ENCODE peak calls at places on chromosome 10, in six cellular contexts. One of them, this sample, is unnamed.

GRCh38 chr10:97224483-97225435 is 39.0 kb upstream of the SLIT1 start:
- DNase-seq in endothelial cell: no peak
- DNase-seq in left cardiac atrium: no peak
- DNase-seq in A549: no peak
- DNase-seq in cardiac muscle cell: peak
- DNase-seq in CD4-positive, alpha-beta T cell: no peak
- DNase-seq in this sample: no peak

GRCh38 chr10:131249957-131250347 is 61.6 kb downstream of the TCERG1L start:
- DNase-seq in CD4-positive, alpha-beta T cell: no peak
- DNase-seq in left cardiac atrium: no peak
- DNase-seq in A549: no peak
- DNase-seq in cardiac muscle cell: no peak
- DNase-seq in endothelial cell: no peak
- DNase-seq in this sample: no peak

GRCh38 chr10:32937824-32938482 is 20.1 kb downstream of the ITGB1 start:
- DNase-seq in left cardiac atrium: no peak
- DNase-seq in CD4-positive, alpha-beta T cell: no peak
- DNase-seq in cardiac muscle cell: peak
- DNase-seq in A549: peak
- DNase-seq in endothelial cell: no peak
- DNase-seq in this sample: no peak

GRCh38 chr10:79182763-79183467 is 114.1 kb downstream of the ZMIZ1 start:
- DNase-seq in left cardiac atrium: no peak
- DNase-seq in endothelial cell: no peak
- DNase-seq in A549: no peak
- DNase-seq in CD4-positive, alpha-beta T cell: no peak
- DNase-seq in cardiac muscle cell: no peak
- DNase-seq in this sample: no peak

GRCh38 chr10:1180071-1180730 is 124.0 kb downstream of the WDR37 start:
- DNase-seq in cardiac muscle cell: no peak
- DNase-seq in A549: no peak
- DNase-seq in endothelial cell: no peak
- DNase-seq in CD4-positive, alpha-beta T cell: no peak
- DNase-seq in left cardiac atrium: no peak
- DNase-seq in this sample: no peak

GRCh38 chr10:11446133-11446532 is 165.3 kb downstream of the USP6NL start:
- DNase-seq in cardiac muscle cell: no peak
- DNase-seq in endothelial cell: no peak
- DNase-seq in A549: no peak
- DNase-seq in CD4-positive, alpha-beta T cell: no peak
- DNase-seq in left cardiac atrium: no peak
- DNase-seq in this sample: no peak

GRCh38 chr10:31069411-31069810 is 37.7 kb upstream of the ZNF438 start:
- DNase-seq in endothelial cell: no peak
- DNase-seq in CD4-positive, alpha-beta T cell: no peak
- DNase-seq in left cardiac atrium: no peak
- DNase-seq in cardiac muscle cell: no peak
- DNase-seq in A549: no peak
- DNase-seq in this sample: no peak

GRCh38 chr10:17784701-17785100 is 24.4 kb upstream of the MRC1 start:
- DNase-seq in A549: no peak
- DNase-seq in cardiac muscle cell: peak
- DNase-seq in CD4-positive, alpha-beta T cell: no peak
- DNase-seq in endothelial cell: no peak
- DNase-seq in left cardiac atrium: no peak
- DNase-seq in this sample: no peak

GRCh38 chr10:119652361-119652760 is 1.2 kb downstream of the BAG3 start:
- DNase-seq in CD4-positive, alpha-beta T cell: no peak
- DNase-seq in cardiac muscle cell: peak
- DNase-seq in left cardiac atrium: no peak
- DNase-seq in endothelial cell: no peak
- DNase-seq in A549: peak
- DNase-seq in this sample: no peak

GRCh38 chr10:61937631-61938284 is 36.3 kb downstream of the ARID5B start:
- DNase-seq in cardiac muscle cell: peak
- DNase-seq in left cardiac atrium: no peak
- DNase-seq in CD4-positive, alpha-beta T cell: no peak
- DNase-seq in endothelial cell: no peak
- DNase-seq in A549: no peak
- DNase-seq in this sample: no peak

GRCh38 chr10:110083884-110084283 is 76.1 kb downstream of the ADD3 start:
- DNase-seq in CD4-positive, alpha-beta T cell: no peak
- DNase-seq in endothelial cell: no peak
- DNase-seq in A549: peak
- DNase-seq in cardiac muscle cell: peak
- DNase-seq in left cardiac atrium: no peak
- DNase-seq in this sample: no peak

GRCh38 chr10:59580257-59580863 is 129.3 kb downstream of the SLC16A9 start:
- DNase-seq in A549: peak
- DNase-seq in endothelial cell: no peak
- DNase-seq in CD4-positive, alpha-beta T cell: no peak
- DNase-seq in cardiac muscle cell: peak
- DNase-seq in left cardiac atrium: no peak
- DNase-seq in this sample: no peak

GRCh38 chr10:114603943-114604342 is 54.1 kb downstream of the ABLIM1 start:
- DNase-seq in cardiac muscle cell: peak
- DNase-seq in endothelial cell: no peak
- DNase-seq in CD4-positive, alpha-beta T cell: no peak
- DNase-seq in A549: peak
- DNase-seq in left cardiac atrium: peak
- DNase-seq in this sample: no peak

GRCh38 chr10:119316729-119317097 is 109.3 kb downstream of the GRK5 start:
- DNase-seq in CD4-positive, alpha-beta T cell: no peak
- DNase-seq in left cardiac atrium: no peak
- DNase-seq in cardiac muscle cell: peak
- DNase-seq in endothelial cell: no peak
- DNase-seq in A549: peak
- DNase-seq in this sample: no peak

GRCh38 chr10:100739516-100740368 is 5.6 kb upstream of the PAX2 start:
- DNase-seq in endothelial cell: no peak
- DNase-seq in cardiac muscle cell: no peak
- DNase-seq in left cardiac atrium: no peak
- DNase-seq in A549: peak
- DNase-seq in CD4-positive, alpha-beta T cell: no peak
- DNase-seq in this sample: no peak

GRCh38 chr10:72564596-72564995 is 61.3 kb downstream of the MICU1 start:
- DNase-seq in CD4-positive, alpha-beta T cell: no peak
- DNase-seq in cardiac muscle cell: peak
- DNase-seq in left cardiac atrium: no peak
- DNase-seq in endothelial cell: no peak
- DNase-seq in A549: peak
- DNase-seq in this sample: no peak

GRCh38 chr10:21421794-21422193 is 103.7 kb downstream of the SKIDA1 start:
- DNase-seq in CD4-positive, alpha-beta T cell: no peak
- DNase-seq in endothelial cell: no peak
- DNase-seq in cardiac muscle cell: no peak
- DNase-seq in A549: no peak
- DNase-seq in left cardiac atrium: no peak
- DNase-seq in this sample: no peak